ENCODE peak calls at places on chromosomes 11 and 22, in six cellular contexts. R, T, S, N, Y and M are unnamed samples.

GRCh38 chr11:5247479-5248192 is 2.0 kb downstream of the HBG1 start:
- DNase-seq in N (no peak), S (no peak), T (no peak), Y (no peak), R (no peak), M (no peak)

GRCh38 chr11:119975561-119976152 is 162.3 kb downstream of the TRIM29 start:
- DNase-seq in S (peak), R (no peak), Y (no peak), N (no peak), T (no peak), M (no peak)

GRCh38 chr11:69497221-69497787 is 15.8 kb downstream of the LINC01488 start:
- DNase-seq in Y (peak), R (peak), N (no peak), T (peak), S (peak), M (no peak)

GRCh38 chr11:2836335-2837095 is 49.1 kb downstream of the CDKN1C start:
- DNase-seq in T (no peak), Y (no peak), S (no peak), R (no peak), N (no peak), M (no peak)

GRCh38 chr11:120055646-120056045 is 82.3 kb downstream of the TRIM29 start:
- DNase-seq in Y (no peak), T (peak), S (peak), N (no peak), R (no peak), M (no peak)

GRCh38 chr22:27896251-27896650 is 22.8 kb downstream of the PITPNB start:
- DNase-seq in R (no peak), S (no peak), Y (no peak), T (no peak), N (no peak), M (no peak)

GRCh38 chr22:46352691-46353386 is 17.3 kb downstream of the TRMU start:
- DNase-seq in Y (peak), R (peak), N (no peak), S (no peak), T (peak), M (no peak)

GRCh38 chr11:2518983-2519340 is 74.2 kb downstream of the KCNQ1 start:
- DNase-seq in N (no peak), R (no peak), S (no peak), Y (no peak), T (no peak), M (no peak)

GRCh38 chr22:49833340-49834007 is 5.8 kb upstream of the BRD1 start:
- DNase-seq in R (no peak), S (no peak), Y (peak), T (peak), N (no peak), M (no peak)

GRCh38 chr22:43996170-43996980 is 27.7 kb upstream of the PARVB start:
- DNase-seq in Y (peak), N (peak), S (no peak), R (no peak), T (no peak), M (no peak)

GRCh38 chr22:26724414-26724813 is 67.0 kb downstream of the MIAT start:
- DNase-seq in R (no peak), T (no peak), N (no peak), Y (no peak), S (no peak), M (no peak)

GRCh38 chr22:47197735-47198500 is 435.5 kb downstream of the TBC1D22A start:
- DNase-seq in T (no peak), R (no peak), S (no peak), N (no peak), Y (no peak), M (no peak)

GRCh38 chr22:44385781-44386180 is 73.0 kb upstream of the SHISAL1 start:
- DNase-seq in S (no peak), T (no peak), R (no peak), N (no peak), Y (no peak), M (no peak)

DNA sequence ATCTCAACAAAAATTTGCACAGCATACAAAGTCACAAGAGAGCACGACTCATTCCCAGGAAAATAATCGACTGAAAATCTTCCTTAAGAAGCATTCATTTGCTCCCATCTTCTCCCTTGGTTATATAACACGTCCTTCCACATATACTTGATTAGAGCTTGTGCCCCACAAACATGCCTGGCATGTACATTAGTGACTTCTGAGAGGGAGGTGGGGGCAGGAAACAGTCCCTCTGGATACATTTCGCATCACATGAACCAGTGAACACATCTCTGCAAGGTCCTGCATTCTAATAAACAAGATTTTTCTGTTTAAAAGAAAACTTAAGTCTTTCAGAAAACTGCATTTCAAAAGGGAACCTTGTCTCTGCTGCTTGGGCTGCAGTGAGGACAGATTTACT is 54.1 kb upstream of the IGLL5 start:
- DNase-seq in N (no peak), S (no peak), Y (no peak), R (no peak), T (no peak), M (no peak)
- H3K27ac ChIP-seq in N (no peak), S (no peak), Y (no peak), R (no peak), T (no peak), M (no peak)

GRCh38 chr22:34281738-34282137 is 361.5 kb upstream of the LARGE1 start:
- DNase-seq in T (peak), Y (peak), N (no peak), R (no peak), S (no peak), M (no peak)

GRCh38 chr22:34283844-34284243 is 363.6 kb upstream of the LARGE1 start:
- DNase-seq in Y (no peak), R (no peak), T (no peak), N (no peak), S (no peak), M (no peak)

GRCh38 chr22:34278121-34278520 is 357.8 kb upstream of the LARGE1 start:
- DNase-seq in S (no peak), T (no peak), R (no peak), N (no peak), Y (no peak), M (no peak)
- H3K27ac ChIP-seq in S (no peak), T (no peak), R (no peak), N (no peak), Y (no peak), M (no peak)

GRCh38 chr11:12393691-12394090 is 16.3 kb downstream of the PARVA start:
- DNase-seq in Y (no peak), N (no peak), R (no peak), S (no peak), T (no peak), M (no peak)
- H3K27ac ChIP-seq in Y (no peak), N (peak), R (no peak), S (no peak), T (no peak), M (no peak)

GRCh38 chr11:303359-303758 is 4.0 kb upstream of the IFITM5 start:
- DNase-seq in T (no peak), R (no peak), Y (no peak), N (no peak), S (no peak), M (no peak)
- H3K27ac ChIP-seq in T (no peak), R (no peak), Y (no peak), N (no peak), S (no peak), M (no peak)

GRCh38 chr11:113240790-113241189 is 73.6 kb upstream of the TTC12 start:
- DNase-seq in S (no peak), T (no peak), N (no peak), R (no peak), Y (no peak), M (no peak)

GRCh38 chr11:113242060-113242459 is 72.3 kb upstream of the TTC12 start:
- DNase-seq in N (no peak), S (no peak), Y (no peak), R (no peak), T (no peak), M (no peak)

GRCh38 chr11:113245216-113245615 is 69.2 kb upstream of the TTC12 start:
- DNase-seq in Y (no peak), T (no peak), R (no peak), S (no peak), N (no peak), M (no peak)

GRCh38 chr11:113241190-113242051 is 73.0 kb upstream of the TTC12 start:
- DNase-seq in N (no peak), Y (no peak), S (no peak), T (no peak), R (no peak), M (no peak)

GRCh38 chr11:113242767-113243397 is 71.5 kb upstream of the TTC12 start:
- DNase-seq in Y (no peak), N (no peak), T (no peak), S (peak), R (peak), M (no peak)
- H3K27ac ChIP-seq in Y (no peak), N (peak), T (peak), S (peak), R (no peak), M (no peak)

GRCh38 chr11:26698224-26698623 is 23.6 kb downstream of the SLC5A12 start:
- DNase-seq in Y (no peak), N (no peak), R (no peak), S (no peak), T (no peak), M (no peak)

GRCh38 chr11:26704249-26704648 is 17.6 kb downstream of the SLC5A12 start:
- DNase-seq in T (no peak), S (no peak), N (no peak), Y (no peak), R (peak), M (no peak)

GRCh38 chr11:26703792-26704191 is 18.1 kb downstream of the SLC5A12 start:
- DNase-seq in N (no peak), Y (no peak), S (no peak), T (no peak), R (no peak), M (no peak)

GRCh38 chr11:26696330-26696729 is 25.5 kb downstream of the SLC5A12 start:
- DNase-seq in T (no peak), S (no peak), Y (no peak), N (no peak), R (no peak), M (no peak)

DNA sequence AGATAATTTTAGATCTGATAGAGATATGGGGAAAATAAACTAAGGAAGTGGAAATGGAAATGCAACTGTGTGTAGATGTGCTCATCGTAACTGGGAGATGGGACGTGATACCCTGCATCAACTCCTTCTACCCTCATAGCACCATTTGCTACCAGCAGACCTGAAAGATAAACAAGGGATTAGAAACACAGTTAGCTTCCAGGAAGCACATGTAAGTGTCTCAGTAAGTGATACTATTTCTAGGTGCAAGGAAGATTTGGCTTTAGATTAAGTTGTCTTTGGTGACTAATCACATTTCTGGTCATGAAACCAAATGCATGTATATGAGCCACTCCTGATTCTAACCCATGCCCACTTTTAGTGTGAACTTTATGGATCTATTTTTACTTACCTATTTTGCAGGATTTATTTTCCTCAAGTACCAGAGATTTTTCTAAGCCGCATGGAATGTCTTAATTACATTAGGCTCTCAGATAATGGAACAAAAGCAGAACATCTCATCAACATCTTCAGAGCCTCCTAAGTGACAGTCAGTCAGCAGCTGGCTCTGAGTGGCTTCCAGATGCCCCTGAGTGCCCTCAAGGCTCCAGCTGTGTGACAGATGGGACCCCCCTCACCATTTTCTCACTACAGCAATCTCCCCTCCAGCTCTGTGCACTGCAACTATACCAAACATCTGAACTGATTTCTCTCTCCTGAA is 21.2 kb downstream of the SLC5A12 start:
- DNase-seq in N (no peak), S (no peak), Y (no peak), T (no peak), R (no peak), M (no peak)
- H3K27ac ChIP-seq in N (no peak), S (no peak), Y (no peak), T (no peak), R (no peak), M (no peak)

GRCh38 chr11:121741954-121742361 is 289.2 kb upstream of the SORL1-AS1 start:
- DNase-seq in N (no peak), Y (no peak), R (peak), T (peak), S (no peak), M (no peak)
- H3K27ac ChIP-seq in N (peak), Y (peak), R (no peak), T (peak), S (no peak), M (no peak)

DNA sequence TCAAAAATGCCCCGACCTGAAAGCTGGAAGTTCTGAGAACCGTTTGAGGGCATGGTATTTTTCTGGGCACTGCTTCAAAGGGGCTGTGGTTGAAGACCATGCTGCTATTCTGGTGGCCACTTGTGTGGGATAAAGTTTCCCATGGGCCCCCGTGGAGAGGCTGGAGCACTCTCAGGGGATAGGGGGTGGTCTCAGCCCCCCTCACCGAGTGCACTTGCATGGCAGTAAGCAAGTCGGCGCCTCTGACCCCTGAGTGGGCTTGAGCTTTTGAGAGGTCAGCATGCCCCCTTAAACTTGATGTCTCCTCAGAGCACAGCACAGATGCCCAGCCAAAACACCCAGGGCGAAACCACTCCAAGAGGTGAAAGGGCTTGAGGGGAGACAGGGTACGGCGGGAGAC is 35.6 kb downstream of the TIMP3 start:
- DNase-seq in T (no peak), N (no peak), Y (no peak), S (no peak), R (no peak), M (no peak)
- H3K27ac ChIP-seq in T (no peak), N (no peak), Y (no peak), S (no peak), R (no peak), M (no peak)

GRCh38 chr11:61377461-61378160 is 14.8 kb upstream of the TMEM216 start:
- DNase-seq in S (no peak), T (no peak), N (no peak), Y (no peak), R (peak), M (no peak)
- H3K27ac ChIP-seq in S (no peak), T (no peak), N (no peak), Y (no peak), R (peak), M (no peak)